ENCODE peak calls at places on chromosomes 7 and 10, in ten cellular contexts. A is B cell, T is GM20000, D is suprapubic skin, F is epithelial cell of esophagus, W is uterus, Z is GM13977, L is stomach, U is fibroblast of mammary gland, I is left ventricle myocardium inferior. H is an unnamed sample.

GRCh38 chr7:150665882-150666281 is 19.6 kb upstream of the GIMAP2 start:
- DNase-seq in I (no peak), Z (no peak), U (no peak), W (no peak), D (no peak), L (no peak), A (no peak), F (no peak), T (no peak), H (no peak)

GRCh38 chr7:8436965-8437364 is 3.6 kb downstream of the NXPH1 start:
- DNase-seq in Z (peak; percentile 81), D (no peak), T (peak; percentile 81), U (peak; percentile 8), L (peak; percentile 64), A (no peak), F (peak; percentile 48), W (no peak), I (no peak), H (no peak)

GRCh38 chr7:19698331-19698730 is 10.5 kb downstream of the POLR1F start:
- DNase-seq in I (no peak), Z (no peak), W (no peak), U (peak; percentile 12), D (no peak), T (no peak), A (no peak), L (no peak), F (no peak), H (no peak)

GRCh38 chr7:156060925-156061324 is 248.7 kb upstream of the SHH start:
- DNase-seq in D (no peak), A (no peak), F (no peak), L (no peak), T (no peak), I (no peak), Z (no peak), W (no peak), U (no peak), H (no peak)

GRCh38 chr7:147400221-147400689 is 1190.3 kb upstream of the C7orf33 start:
- DNase-seq in D (no peak), Z (no peak), I (no peak), A (no peak), W (no peak), U (peak; percentile 69), L (no peak), F (no peak), T (no peak), H (no peak)

GRCh38 chr10:44388641-44389040 is 3.7 kb upstream of the CXCL12 start:
- DNase-seq in W (peak; percentile 12), D (no peak), F (no peak), U (no peak), A (no peak), L (no peak), Z (no peak), I (no peak), T (no peak), H (no peak)

GRCh38 chr7:144834516-144835165 is 1.2 kb downstream of the TPK1 start:
- DNase-seq in L (no peak), D (no peak), T (peak; percentile 73), Z (peak; percentile 62), W (no peak), A (peak; percentile 53), I (no peak), F (no peak), U (peak; percentile 41), H (peak; percentile 46)

GRCh38 chr7:1096156-1097119 is 8.5 kb downstream of the GPER1 start:
- DNase-seq in D (no peak), A (no peak), W (peak; percentile 51), F (no peak), T (no peak), U (no peak), I (no peak), Z (no peak), L (peak; percentile 61), H (no peak)

GRCh38 chr10:79385804-79386531 is 38.7 kb downstream of the PPIF start:
- DNase-seq in W (no peak), L (no peak), D (peak; percentile 78), A (no peak), I (peak; percentile 12), T (peak; percentile 13), F (no peak), Z (no peak), U (no peak), H (peak; percentile 27)

GRCh38 chr7:157547102-157547501 is 210.3 kb downstream of the DNAJB6 start:
- DNase-seq in T (no peak), W (no peak), I (no peak), U (no peak), D (no peak), A (no peak), L (no peak), Z (no peak), F (no peak), H (no peak)

GRCh38 chr10:7011994-7012393 is 398.8 kb downstream of the SFMBT2 start:
- DNase-seq in L (no peak), F (no peak), A (no peak), U (no peak), Z (no peak), D (no peak), I (no peak), T (no peak), W (no peak), H (no peak)

GRCh38 chr7:158730383-158731055 is 25.9 kb upstream of the NCAPG2 start:
- DNase-seq in L (no peak), I (no peak), U (no peak), Z (no peak), W (no peak), F (no peak), T (no peak), D (no peak), A (no peak), H (no peak)

DNA sequence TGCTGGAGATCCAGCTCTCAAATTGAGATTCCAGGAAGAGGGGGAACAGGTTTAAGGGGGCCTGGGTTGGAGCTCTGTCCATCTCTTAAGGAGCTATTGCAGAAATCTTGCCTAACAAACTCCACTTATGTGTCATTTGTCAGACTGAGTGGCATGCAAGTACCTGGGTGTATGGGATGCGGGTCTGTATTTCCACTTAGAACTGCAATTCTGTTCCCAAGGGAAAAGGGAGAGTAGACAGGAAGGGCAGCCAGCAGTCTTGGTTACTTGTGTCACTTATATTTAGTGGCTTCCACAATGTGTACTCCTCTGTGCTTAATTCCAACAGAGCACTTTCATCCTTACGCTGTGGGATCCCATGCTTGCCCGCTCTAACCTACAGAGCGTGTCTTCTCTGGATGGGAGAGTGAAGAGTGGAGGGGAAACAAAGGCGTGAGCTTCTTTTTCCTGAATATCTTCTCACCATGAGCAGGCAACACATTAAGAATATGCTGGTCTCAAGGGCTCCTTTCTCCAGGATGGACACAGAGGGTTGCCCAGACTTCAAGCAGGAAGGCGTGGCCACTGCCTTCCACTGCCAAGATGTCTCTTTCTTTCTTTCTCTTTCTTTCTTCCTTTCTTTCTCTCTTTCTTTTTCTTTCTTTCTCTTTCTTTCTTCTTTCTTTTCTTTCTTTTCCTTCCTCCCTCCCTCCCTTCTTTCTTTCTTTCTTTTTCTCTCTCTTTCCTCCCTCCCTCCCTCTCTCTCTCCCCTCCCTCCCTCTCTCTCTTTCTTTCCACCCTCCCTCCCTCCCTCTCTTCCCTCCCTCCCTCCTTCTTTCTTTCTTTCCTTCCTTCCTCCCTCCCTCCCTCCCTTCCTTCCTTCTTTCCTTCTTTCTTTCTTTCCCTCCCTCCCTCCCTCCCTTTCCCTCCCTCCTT is 153.8 kb upstream of the TNS3 start:
- DNase-seq in I (no peak), A (no peak), D (no peak), F (no peak), L (no peak), W (no peak), T (no peak), Z (no peak), U (no peak), H (no peak)
- TF ChIP-seq CTCF in I (no peak), A (no peak), D (no peak), F (no peak), L (no peak), W (no peak), T (no peak), Z (no peak), U (no peak), H (no peak)

GRCh38 chr7:51732066-51732465 is 415.5 kb upstream of the COBL start:
- DNase-seq in W (no peak), D (no peak), A (no peak), F (no peak), Z (no peak), T (no peak), I (no peak), U (no peak), L (no peak), H (no peak)

GRCh38 chr7:51727441-51727840 is 410.8 kb upstream of the COBL start:
- DNase-seq in D (no peak), L (no peak), I (no peak), T (no peak), Z (no peak), U (no peak), F (no peak), A (no peak), W (no peak), H (no peak)

GRCh38 chr7:51731086-51731485 is 414.5 kb upstream of the COBL start:
- DNase-seq in F (no peak), T (no peak), D (no peak), L (no peak), I (no peak), A (no peak), U (no peak), W (no peak), Z (no peak), H (no peak)

DNA sequence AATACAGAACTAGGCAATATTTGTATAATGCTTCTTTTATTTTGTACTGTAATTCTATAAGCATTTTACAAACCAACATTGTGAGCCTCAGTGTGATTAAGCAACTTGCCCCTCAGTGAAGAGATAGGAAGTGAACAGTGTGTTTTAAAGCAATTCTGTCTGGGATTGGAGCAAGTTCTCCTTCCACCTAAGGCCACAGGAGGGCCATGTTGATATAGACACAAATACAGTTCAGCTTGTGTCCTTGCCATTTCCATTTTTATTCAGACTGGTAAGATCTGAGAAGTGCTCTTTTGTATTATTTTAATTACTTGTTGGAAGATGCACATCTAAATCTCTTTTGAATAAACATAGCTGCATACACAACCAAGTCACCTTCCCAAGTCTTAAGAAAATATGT is 416.3 kb upstream of the COBL start:
- DNase-seq in T (no peak), D (no peak), W (no peak), L (no peak), A (no peak), U (no peak), I (no peak), F (no peak), Z (no peak), H (no peak)
- TF ChIP-seq CTCF in T (no peak), D (no peak), W (no peak), L (no peak), A (no peak), U (no peak), I (no peak), F (no peak), Z (no peak), H (no peak)

GRCh38 chr7:18068745-18069144 is 41.1 kb upstream of the PRPS1L1 start:
- DNase-seq in Z (no peak), A (no peak), U (no peak), F (peak; percentile 11), D (no peak), W (no peak), L (no peak), I (no peak), T (no peak), H (no peak)

GRCh38 chr7:18064242-18064838 is 36.7 kb upstream of the PRPS1L1 start:
- DNase-seq in T (peak; percentile 13), L (no peak), Z (no peak), D (no peak), F (peak; percentile 47), I (no peak), U (peak; percentile 32), W (no peak), A (no peak), H (no peak)
- TF ChIP-seq CTCF in T (peak; percentile 63), L (no peak), Z (peak; percentile 62), D (no peak), F (peak; percentile 72), I (peak; percentile 67), U (peak; percentile 74), W (peak; percentile 55), A (peak; percentile 58), H (no peak)

GRCh38 chr7:27723086-27723485 is 16.9 kb upstream of the TAX1BP1 start:
- DNase-seq in U (no peak), F (peak; percentile 40), L (peak; percentile 31), Z (no peak), D (no peak), I (no peak), A (no peak), W (no peak), T (no peak), H (no peak)
- TF ChIP-seq CTCF in U (peak; percentile 6), F (peak; percentile 48), L (no peak), Z (no peak), D (no peak), I (peak; percentile 23), A (no peak), W (no peak), T (no peak), H (no peak)